ENCODE peak calls at places on chromosomes 5 and 9, in five cellular contexts. J is HFF-Myc, Z is astrocyte of the spinal cord, E is gastrocnemius medialis, U is neuronal stem cell. C is an unnamed sample.

GRCh38 chr9:32579706-32580331 is 6.9 kb upstream of the NDUFB6 start:
- DNase-seq in Z (peak; percentile 50), J (peak; percentile 24), E (peak; percentile 18), U (peak; percentile 54), C (no peak)

GRCh38 chr9:113854310-113854709 is 21.8 kb upstream of the ZNF618 start:
- DNase-seq in E (no peak), U (no peak), J (no peak), Z (no peak), C (no peak)

GRCh38 chr9:98864257-98865180 is 57.0 kb downstream of the GALNT12 start:
- DNase-seq in J (no peak), Z (no peak), U (no peak), E (peak; percentile 31), C (no peak)

GRCh38 chr9:68530618-68531017 is 10.1 kb downstream of the TMEM252 start:
- DNase-seq in Z (no peak), E (peak; percentile 72), U (no peak), J (no peak), C (no peak)

GRCh38 chr5:40480392-40480791 is 199.3 kb upstream of the PTGER4 start:
- DNase-seq in Z (no peak), J (no peak), U (no peak), E (no peak), C (no peak)

GRCh38 chr5:1506242-1507015 is 17.3 kb downstream of the LPCAT1 start:
- DNase-seq in U (no peak), Z (no peak), J (no peak), E (no peak), C (no peak)

GRCh38 chr9:91949293-91949945 is 609 bp downstream of the ROR2 start:
- DNase-seq in U (peak; percentile 41), Z (no peak), E (no peak), J (no peak), C (no peak)

GRCh38 chr5:132905938-132906337 is 32.5 kb downstream of the LEAP2 start:
- DNase-seq in E (no peak), U (no peak), J (no peak), Z (no peak), C (no peak)

GRCh38 chr5:69238760-69239251 is 4.1 kb downstream of the CDK7 start:
- DNase-seq in J (peak; percentile 56), E (no peak), U (no peak), Z (peak; percentile 80), C (no peak)

GRCh38 chr5:159975462-159976019 is 33.4 kb upstream of the TTC1 start:
- DNase-seq in E (no peak), J (peak; percentile 77), U (no peak), Z (peak; percentile 98), C (no peak)

GRCh38 chr5:143355710-143356109 is 47.8 kb downstream of the NR3C1 start:
- DNase-seq in J (peak; percentile 96), U (no peak), Z (peak; percentile 90), E (peak; percentile 79), C (no peak)

GRCh38 chr9:127846451-127847154 is 7.9 kb downstream of the ENG start:
- DNase-seq in J (no peak), E (no peak), U (no peak), Z (no peak), C (no peak)

GRCh38 chr5:97021416-97021815 is 85.5 kb downstream of the LNPEP start:
- DNase-seq in E (no peak), J (no peak), Z (no peak), U (no peak), C (no peak)

GRCh38 chr5:42250-42649 is 49.7 kb upstream of the PLEKHG4B start:
- DNase-seq in U (no peak), Z (peak; percentile 10), E (no peak), J (no peak), C (no peak)

GRCh38 chr9:26856413-26857032 is 36.1 kb downstream of the CAAP1 start:
- DNase-seq in E (no peak), J (peak; percentile 37), Z (peak; percentile 54), U (peak; percentile 37), C (peak; percentile 61)

GRCh38 chr5:177500685-177501522 is 3.5 kb upstream of the PDLIM7 start:
- DNase-seq in J (peak; percentile 67), E (peak; percentile 72), Z (peak; percentile 82), U (peak; percentile 86), C (no peak)

GRCh38 chr9:129496187-129497063 is 124.5 kb downstream of the C9orf50 start:
- DNase-seq in U (peak; percentile 94), J (no peak), Z (peak; percentile 99), E (peak; percentile 88), C (peak; percentile 72)

GRCh38 chr5:67147768-67148167 is 48.8 kb downstream of the CD180 start:
- DNase-seq in J (no peak), E (no peak), U (no peak), Z (peak; percentile 66), C (no peak)

GRCh38 chr9:37300620-37301368 is 121.7 kb upstream of the GRHPR start:
- DNase-seq in J (no peak), E (no peak), U (no peak), Z (peak; percentile 39), C (no peak)

GRCh38 chr5:68834486-68834885 is 259.3 kb upstream of the SLC30A5 start:
- DNase-seq in E (peak; percentile 11), Z (no peak), J (no peak), U (no peak), C (no peak)

GRCh38 chr5:66129184-66129583 is 14.9 kb upstream of the SREK1 start:
- DNase-seq in U (no peak), J (no peak), E (no peak), Z (no peak), C (no peak)

GRCh38 chr9:4035809-4036208 is 264.1 kb downstream of the GLIS3 start:
- DNase-seq in J (no peak), Z (no peak), U (no peak), E (no peak), C (no peak)

GRCh38 chr5:65924366-65925093 is 1.8 kb upstream of the ERBIN start:
- DNase-seq in Z (peak; percentile 8), E (no peak), U (no peak), J (no peak), C (no peak)

GRCh38 chr5:121144764-121145163 is 680.7 kb downstream of the PRR16 start:
- DNase-seq in E (no peak), J (no peak), Z (peak; percentile 51), U (no peak), C (no peak)

GRCh38 chr5:65482727-65483473 is 1.2 kb upstream of the ADAMTS6 start:
- DNase-seq in E (no peak), U (no peak), Z (peak; percentile 86), J (no peak), C (no peak)

GRCh38 chr9:112731971-112732370 is 14.1 kb upstream of the INIP start:
- DNase-seq in J (no peak), U (no peak), E (no peak), Z (no peak), C (no peak)

GRCh38 chr5:174091006-174091578 is 45.6 kb downstream of the NSG2 start:
- DNase-seq in Z (no peak), U (no peak), J (no peak), E (no peak), C (no peak)

GRCh38 chr9:130846487-130847305 is 11.6 kb downstream of the ABL1 start:
- DNase-seq in Z (peak; percentile 85), E (no peak), U (no peak), J (no peak), C (no peak)

GRCh38 chr5:40406426-40407211 is 273.1 kb upstream of the PTGER4 start:
- DNase-seq in Z (no peak), E (no peak), J (no peak), U (no peak), C (no peak)

GRCh38 chr5:141513021-141513626 is 24.2 kb downstream of the PCDHGC5 start:
- DNase-seq in E (no peak), U (peak; percentile 70), Z (peak; percentile 46), J (no peak), C (no peak)

GRCh38 chr9:95197692-95198271 is 119.7 kb downstream of the FANCC start:
- DNase-seq in U (no peak), Z (peak; percentile 77), E (no peak), J (peak; percentile 29), C (no peak)

GRCh38 chr5:172887735-172888134 is 53.7 kb downstream of the ERGIC1 start:
- DNase-seq in J (no peak), E (no peak), Z (peak; percentile 86), U (no peak), C (no peak)

GRCh38 chr9:134689320-134690181 is 47.9 kb downstream of the COL5A1 start:
- DNase-seq in E (peak; percentile 36), U (peak; percentile 48), J (no peak), Z (peak; percentile 51), C (peak; percentile 52)

GRCh38 chr5:6399978-6400910 is 21.9 kb upstream of the MED10 start:
- DNase-seq in J (peak; percentile 26), Z (peak; percentile 29), U (no peak), E (no peak), C (no peak)

GRCh38 chr9:74861773-74862172 is 25.9 kb downstream of the TRPM6 start:
- DNase-seq in Z (no peak), E (no peak), J (no peak), U (no peak), C (no peak)

GRCh38 chr9:97848582-97849237 is 4.3 kb upstream of the FOXE1 start:
- DNase-seq in Z (no peak), J (no peak), U (no peak), E (no peak), C (no peak)
- H3K4me3 ChIP-seq in Z (no peak overlapping the region), J (no peak overlapping the region), U (no peak overlapping the region), E (no peak overlapping the region), C (peak overlapping the region; percentile 1)

DNA sequence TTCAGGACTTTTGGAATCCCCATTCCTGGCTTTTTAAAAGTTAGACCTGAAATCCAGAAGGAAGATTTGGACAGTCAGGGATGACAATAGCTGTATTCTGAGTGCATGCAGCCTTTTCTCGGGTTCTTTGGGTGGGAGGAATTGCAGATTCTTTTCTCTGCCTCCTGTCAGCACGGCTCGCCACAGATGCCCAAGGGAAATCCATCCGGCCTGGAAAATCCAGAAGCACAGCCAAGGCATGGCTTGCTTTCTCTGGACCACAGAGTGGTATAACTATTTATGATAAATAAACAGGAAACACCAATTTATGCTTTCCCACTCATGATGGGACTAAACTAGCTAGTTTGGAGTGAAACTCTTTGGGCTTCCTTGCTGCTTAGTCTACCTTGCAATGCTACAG is 59.1 kb downstream of the C9orf152 start:
- DNase-seq in E (no peak), Z (no peak), U (no peak), J (no peak), C (no peak)
- H3K4me3 ChIP-seq in E (no peak overlapping the region), Z (no peak overlapping the region), U (no peak overlapping the region), J (no peak overlapping the region), C (no peak overlapping the region)

GRCh38 chr5:150138551-150139265 is 16.9 kb downstream of the PDGFRB start:
- DNase-seq in Z (peak; percentile 97), J (no peak), U (peak; percentile 75), E (no peak), C (no peak)

GRCh38 chr5:150136841-150137167 is 18.8 kb downstream of the PDGFRB start:
- DNase-seq in U (no peak), E (no peak), J (no peak), Z (no peak), C (no peak)

GRCh38 chr5:150136290-150136689 is 19.4 kb downstream of the PDGFRB start:
- DNase-seq in J (no peak), U (no peak), Z (no peak), E (no peak), C (no peak)

GRCh38 chr5:150137997-150138396 is 17.6 kb downstream of the PDGFRB start:
- DNase-seq in J (no peak), U (no peak), Z (peak; percentile 43), E (no peak), C (no peak)

GRCh38 chr5:150137168-150137957 is 18.3 kb downstream of the PDGFRB start:
- DNase-seq in J (no peak), Z (peak; percentile 75), U (no peak), E (no peak), C (no peak)
- H3K4me3 ChIP-seq in J (no peak overlapping the region), Z (no peak overlapping the region), U (no peak overlapping the region), E (no peak overlapping the region), C (no peak overlapping the region)

GRCh38 chr5:157592594-157592993 is 17.0 kb upstream of the ADAM19 start:
- DNase-seq in U (no peak), J (no peak), Z (no peak), E (no peak), C (no peak)
- H3K4me3 ChIP-seq in U (no peak overlapping the region), J (no peak overlapping the region), Z (no peak overlapping the region), E (no peak overlapping the region), C (no peak overlapping the region)